ENCODE peak calls at places on chromosomes 6 and 20, in four cellular contexts. One of them, this sample, is unnamed.

GRCh38 chr6:42190784-42191183 is 4.0 kb downstream of the GUCA1B start:
- DNase-seq in K562: peak
- DNase-seq in H1: no peak
- DNase-seq in GM12891: no peak
- DNase-seq in this sample: no peak

GRCh38 chr20:15179426-15180190 is 842.2 kb upstream of the FLRT3 start:
- DNase-seq in GM12891: no peak
- DNase-seq in K562: no peak
- DNase-seq in H1: no peak
- DNase-seq in this sample: no peak

GRCh38 chr6:125985967-125986294 is 409 bp upstream of the TRMT11 start:
- DNase-seq in H1: no peak
- DNase-seq in GM12891: no peak
- DNase-seq in K562: no peak
- DNase-seq in this sample: no peak

GRCh38 chr6:42179956-42180335 is 6.8 kb downstream of the GUCA1A start:
- DNase-seq in K562: no peak
- DNase-seq in H1: no peak
- DNase-seq in GM12891: no peak
- DNase-seq in this sample: no peak

GRCh38 chr6:109579361-109579760 is 96.3 kb upstream of the ZBTB24 start:
- DNase-seq in GM12891: no peak
- DNase-seq in K562: no peak
- DNase-seq in H1: no peak
- DNase-seq in this sample: no peak

GRCh38 chr6:163702736-163703135 is 288.2 kb downstream of the QKI start:
- DNase-seq in GM12891: no peak
- DNase-seq in H1: no peak
- DNase-seq in K562: no peak
- DNase-seq in this sample: no peak

GRCh38 chr6:168180548-168181011 is 101.6 kb upstream of the FRMD1 start:
- DNase-seq in H1: peak
- DNase-seq in GM12891: no peak
- DNase-seq in K562: no peak
- DNase-seq in this sample: no peak

GRCh38 chr20:54669054-54669390 is 193.6 kb downstream of the DOK5 start:
- DNase-seq in H1: no peak
- DNase-seq in GM12891: no peak
- DNase-seq in K562: no peak
- DNase-seq in this sample: no peak

GRCh38 chr6:15431762-15432495 is 186.1 kb downstream of the JARID2 start:
- DNase-seq in GM12891: no peak
- DNase-seq in H1: no peak
- DNase-seq in K562: no peak
- DNase-seq in this sample: no peak

GRCh38 chr20:8764289-8764962 is 304.5 kb upstream of the PLCB4 start:
- DNase-seq in K562: no peak
- DNase-seq in GM12891: no peak
- DNase-seq in H1: no peak
- DNase-seq in this sample: no peak

GRCh38 chr6:36735110-36735971 is 37.7 kb downstream of the RAB44 start:
- DNase-seq in GM12891: peak
- DNase-seq in K562: no peak
- DNase-seq in H1: no peak
- DNase-seq in this sample: no peak
- TF ChIP-seq POLR2A in GM12891: no peak
- TF ChIP-seq POLR2A in K562: no peak
- TF ChIP-seq POLR2A in H1: no peak
- TF ChIP-seq POLR2A in this sample: no peak

GRCh38 chr6:25263602-25264001 is 15.6 kb upstream of the CARMIL1 start:
- DNase-seq in GM12891: no peak
- DNase-seq in K562: no peak
- DNase-seq in H1: no peak
- DNase-seq in this sample: no peak
- TF ChIP-seq TAF1 in GM12891: no peak
- TF ChIP-seq TAF1 in K562: no peak
- TF ChIP-seq TAF1 in H1: no peak
- TF ChIP-seq TAF1 in this sample: no peak

GRCh38 chr20:19236371-19237055 is 24.1 kb downstream of the SLC24A3 start:
- DNase-seq in GM12891: no peak
- DNase-seq in H1: no peak
- DNase-seq in K562: no peak
- DNase-seq in this sample: no peak

GRCh38 chr20:19231359-19232035 is 19.1 kb downstream of the SLC24A3 start:
- DNase-seq in K562: no peak
- DNase-seq in H1: no peak
- DNase-seq in GM12891: no peak
- DNase-seq in this sample: no peak

GRCh38 chr20:19233025-19233794 is 20.8 kb downstream of the SLC24A3 start:
- DNase-seq in H1: no peak
- DNase-seq in GM12891: no peak
- DNase-seq in K562: no peak
- DNase-seq in this sample: no peak
- TF ChIP-seq POLR2AphosphoS5 in H1: no peak
- TF ChIP-seq POLR2AphosphoS5 in GM12891: no peak
- TF ChIP-seq POLR2AphosphoS5 in K562: no peak
- TF ChIP-seq POLR2AphosphoS5 in this sample: no peak

DNA sequence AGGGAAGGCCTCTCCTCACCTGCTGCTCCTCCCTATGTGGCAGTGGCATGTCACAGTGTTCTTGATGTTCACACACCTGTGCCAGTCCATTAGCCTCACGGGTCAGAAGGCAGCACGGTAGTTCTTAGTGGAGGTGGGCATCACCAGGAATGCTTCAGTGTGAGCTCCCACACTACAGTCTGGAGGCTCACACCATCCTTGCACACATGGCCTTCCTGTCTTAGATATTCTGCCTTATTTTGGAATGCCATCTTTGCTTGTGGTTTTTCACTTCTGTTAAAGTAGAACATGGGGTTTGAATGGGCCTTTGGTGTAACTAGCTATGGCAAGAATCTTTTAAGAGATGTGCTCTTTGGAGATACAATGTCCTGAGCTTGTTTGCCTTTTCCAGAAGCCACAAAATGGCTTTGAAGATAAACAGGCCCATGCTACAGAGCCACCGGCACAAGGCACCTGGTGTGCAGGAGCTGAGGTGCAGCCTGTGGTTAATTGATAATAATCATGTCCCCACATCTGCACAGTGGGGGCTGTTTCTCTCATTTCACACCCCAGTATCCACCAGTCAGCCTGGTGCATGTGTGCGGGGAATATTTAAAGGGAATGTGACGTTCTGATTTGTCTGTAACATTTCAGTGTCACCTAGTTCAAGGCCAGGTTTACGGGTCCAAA is 3.2 kb upstream of the SLC17A9 start:
- DNase-seq in GM12891: no peak
- DNase-seq in K562: no peak
- DNase-seq in H1: no peak
- DNase-seq in this sample: no peak
- TF ChIP-seq POLR2A in GM12891: no peak
- TF ChIP-seq POLR2A in K562: no peak
- TF ChIP-seq POLR2A in H1: no peak
- TF ChIP-seq POLR2A in this sample: no peak

GRCh38 chr6:506508-506907 is 115.0 kb downstream of the IRF4 start:
- DNase-seq in K562: no peak
- DNase-seq in GM12891: no peak
- DNase-seq in H1: no peak
- DNase-seq in this sample: no peak
- TF ChIP-seq TAF1 in K562: no peak
- TF ChIP-seq TAF1 in GM12891: no peak
- TF ChIP-seq TAF1 in H1: no peak
- TF ChIP-seq TAF1 in this sample: no peak